ENCODE peak calls at places on chromosome 15, in seven cellular contexts. One of them, this sample, is unnamed.

GRCh38 chr15:20659265-20659664 is 117.7 kb upstream of the GOLGA6L6 start:
- DNase-seq in HepG2: no peak
- DNase-seq in K562: no peak
- DNase-seq in GM12878: no peak
- DNase-seq in SK-N-SH: no peak
- DNase-seq in GM12892: no peak
- DNase-seq in H1: no peak
- DNase-seq in this sample: no peak

GRCh38 chr15:100973351-100974034 is 54.3 kb downstream of the LRRK1 start:
- DNase-seq in H1: peak
- DNase-seq in GM12878: no peak
- DNase-seq in GM12892: peak
- DNase-seq in SK-N-SH: peak
- DNase-seq in K562: no peak
- DNase-seq in HepG2: no peak
- DNase-seq in this sample: peak

GRCh38 chr15:48394172-48394571 is 62.9 kb downstream of the DUT start:
- DNase-seq in K562: no peak
- DNase-seq in HepG2: no peak
- DNase-seq in SK-N-SH: no peak
- DNase-seq in GM12878: no peak
- DNase-seq in H1: no peak
- DNase-seq in GM12892: no peak
- DNase-seq in this sample: no peak

GRCh38 chr15:78766041-78766440 is 45.2 kb downstream of the ADAMTS7 start:
- DNase-seq in SK-N-SH: no peak
- DNase-seq in HepG2: no peak
- DNase-seq in GM12878: no peak
- DNase-seq in GM12892: no peak
- DNase-seq in K562: no peak
- DNase-seq in H1: no peak
- DNase-seq in this sample: no peak

GRCh38 chr15:35305031-35305555 is 220.0 kb upstream of the NANOGP8 start:
- DNase-seq in GM12892: no peak
- DNase-seq in K562: no peak
- DNase-seq in GM12878: no peak
- DNase-seq in HepG2: no peak
- DNase-seq in SK-N-SH: no peak
- DNase-seq in H1: no peak
- DNase-seq in this sample: no peak

GRCh38 chr15:55358471-55358870 is 39.4 kb downstream of the PIGB start:
- DNase-seq in GM12878: no peak
- DNase-seq in SK-N-SH: no peak
- DNase-seq in HepG2: no peak
- DNase-seq in H1: no peak
- DNase-seq in K562: no peak
- DNase-seq in GM12892: no peak
- DNase-seq in this sample: no peak

GRCh38 chr15:39312984-39313383 is 267.9 kb upstream of the THBS1 start:
- DNase-seq in GM12878: no peak
- DNase-seq in K562: peak
- DNase-seq in GM12892: no peak
- DNase-seq in H1: no peak
- DNase-seq in SK-N-SH: no peak
- DNase-seq in HepG2: peak
- DNase-seq in this sample: peak

GRCh38 chr15:89654311-89654761 is 931 bp downstream of the KIF7 start:
- DNase-seq in GM12878: no peak
- DNase-seq in H1: no peak
- DNase-seq in GM12892: no peak
- DNase-seq in K562: no peak
- DNase-seq in HepG2: no peak
- DNase-seq in SK-N-SH: no peak
- DNase-seq in this sample: no peak

GRCh38 chr15:67119238-67119846 is 53.9 kb downstream of the SMAD3 start:
- DNase-seq in K562: no peak
- DNase-seq in H1: no peak
- DNase-seq in HepG2: no peak
- DNase-seq in GM12892: no peak
- DNase-seq in GM12878: no peak
- DNase-seq in SK-N-SH: no peak
- DNase-seq in this sample: no peak

GRCh38 chr15:66884661-66885237 is 180.7 kb upstream of the SMAD3 start:
- DNase-seq in H1: peak
- DNase-seq in GM12878: no peak
- DNase-seq in GM12892: no peak
- DNase-seq in SK-N-SH: no peak
- DNase-seq in K562: no peak
- DNase-seq in HepG2: no peak
- DNase-seq in this sample: no peak

GRCh38 chr15:38954090-38954489 is 389.5 kb upstream of the RASGRP1 start:
- DNase-seq in H1: no peak
- DNase-seq in K562: no peak
- DNase-seq in SK-N-SH: no peak
- DNase-seq in HepG2: no peak
- DNase-seq in GM12892: no peak
- DNase-seq in GM12878: no peak
- DNase-seq in this sample: no peak

GRCh38 chr15:77107531-77108355 is 36.8 kb upstream of the TSPAN3 start:
- DNase-seq in HepG2: peak
- DNase-seq in SK-N-SH: peak
- DNase-seq in GM12878: no peak
- DNase-seq in H1: peak
- DNase-seq in GM12892: no peak
- DNase-seq in K562: peak
- DNase-seq in this sample: peak

GRCh38 chr15:80162059-80162554 is 9.3 kb downstream of the FAH start:
- DNase-seq in H1: no peak
- DNase-seq in GM12878: no peak
- DNase-seq in K562: no peak
- DNase-seq in GM12892: no peak
- DNase-seq in HepG2: peak
- DNase-seq in SK-N-SH: no peak
- DNase-seq in this sample: no peak

GRCh38 chr15:69224383-69224782 is 63.9 kb downstream of the GLCE start:
- DNase-seq in GM12878: no peak
- DNase-seq in SK-N-SH: no peak
- DNase-seq in GM12892: no peak
- DNase-seq in HepG2: peak
- DNase-seq in K562: no peak
- DNase-seq in H1: no peak
- DNase-seq in this sample: no peak

GRCh38 chr15:64146520-64146884 is 5.0 kb upstream of the SNX22 start:
- DNase-seq in H1: no peak
- DNase-seq in K562: no peak
- DNase-seq in HepG2: no peak
- DNase-seq in GM12878: no peak
- DNase-seq in SK-N-SH: no peak
- DNase-seq in GM12892: no peak
- DNase-seq in this sample: no peak

GRCh38 chr15:34049096-34049495 is 10.1 kb upstream of the AVEN start:
- DNase-seq in K562: no peak
- DNase-seq in GM12878: no peak
- DNase-seq in HepG2: no peak
- DNase-seq in GM12892: no peak
- DNase-seq in H1: no peak
- DNase-seq in SK-N-SH: no peak
- DNase-seq in this sample: no peak

GRCh38 chr15:28107111-28107893 is 8.2 kb upstream of the OCA2 start:
- DNase-seq in HepG2: no peak
- DNase-seq in GM12878: no peak
- DNase-seq in K562: no peak
- DNase-seq in GM12892: no peak
- DNase-seq in H1: peak
- DNase-seq in SK-N-SH: no peak
- DNase-seq in this sample: peak

GRCh38 chr15:100919481-100920405 is 586 bp downstream of the LRRK1 start:
- DNase-seq in HepG2: no peak
- DNase-seq in GM12878: no peak
- DNase-seq in K562: no peak
- DNase-seq in SK-N-SH: peak
- DNase-seq in GM12892: no peak
- DNase-seq in H1: peak
- DNase-seq in this sample: no peak

GRCh38 chr15:67460521-67460920 is 60.4 kb upstream of the C15orf61 start:
- DNase-seq in HepG2: no peak
- DNase-seq in H1: no peak
- DNase-seq in K562: no peak
- DNase-seq in GM12878: no peak
- DNase-seq in SK-N-SH: no peak
- DNase-seq in GM12892: no peak
- DNase-seq in this sample: no peak

GRCh38 chr15:63061971-63062370 is 19.4 kb downstream of the TPM1 start:
- DNase-seq in HepG2: no peak
- DNase-seq in H1: no peak
- DNase-seq in GM12878: no peak
- DNase-seq in SK-N-SH: no peak
- DNase-seq in GM12892: no peak
- DNase-seq in K562: no peak
- DNase-seq in this sample: no peak
- TF ChIP-seq POLR2AphosphoS5 in HepG2: no peak
- TF ChIP-seq POLR2AphosphoS5 in H1: no peak
- TF ChIP-seq POLR2AphosphoS5 in GM12878: no peak
- TF ChIP-seq POLR2AphosphoS5 in SK-N-SH: no peak
- TF ChIP-seq POLR2AphosphoS5 in GM12892: no peak
- TF ChIP-seq POLR2AphosphoS5 in K562: no peak
- TF ChIP-seq POLR2AphosphoS5 in this sample: no peak

DNA sequence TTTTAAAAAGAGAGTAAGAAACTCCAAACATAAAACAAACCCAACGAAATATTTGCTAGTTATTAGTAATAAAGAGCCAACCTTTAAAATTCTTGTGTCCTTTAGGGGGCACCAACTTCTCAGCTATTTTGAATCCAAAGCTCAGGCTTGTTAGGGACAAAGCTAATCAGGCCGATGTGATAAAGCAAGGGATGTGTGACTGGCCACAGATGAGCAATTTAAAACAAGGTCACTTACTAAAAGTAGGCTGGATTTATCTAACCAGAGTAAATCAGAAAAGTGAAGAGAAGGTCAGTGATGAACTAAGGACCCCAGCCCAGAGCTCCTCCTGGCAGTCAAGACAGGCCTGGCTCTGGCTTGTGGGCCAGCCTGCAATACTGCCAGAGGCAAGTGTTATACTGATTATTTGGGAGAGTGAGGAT is 108.5 kb downstream of the CYP19A1 start:
- DNase-seq in GM12878: no peak
- DNase-seq in GM12892: no peak
- DNase-seq in K562: peak
- DNase-seq in H1: no peak
- DNase-seq in SK-N-SH: peak
- DNase-seq in HepG2: peak
- DNase-seq in this sample: no peak
- TF ChIP-seq TAF1 in GM12878: no peak
- TF ChIP-seq TAF1 in GM12892: no peak
- TF ChIP-seq TAF1 in K562: no peak
- TF ChIP-seq TAF1 in H1: no peak
- TF ChIP-seq TAF1 in SK-N-SH: no peak
- TF ChIP-seq TAF1 in HepG2: no peak
- TF ChIP-seq TAF1 in this sample: no peak

GRCh38 chr15:60421544-60421943 is 23.8 kb upstream of the ANXA2 start:
- DNase-seq in GM12878: no peak
- DNase-seq in HepG2: no peak
- DNase-seq in K562: no peak
- DNase-seq in SK-N-SH: no peak
- DNase-seq in GM12892: no peak
- DNase-seq in H1: no peak
- DNase-seq in this sample: no peak
- TF ChIP-seq POLR2AphosphoS5 in GM12878: no peak
- TF ChIP-seq POLR2AphosphoS5 in HepG2: no peak
- TF ChIP-seq POLR2AphosphoS5 in K562: no peak
- TF ChIP-seq POLR2AphosphoS5 in SK-N-SH: peak
- TF ChIP-seq POLR2AphosphoS5 in GM12892: no peak
- TF ChIP-seq POLR2AphosphoS5 in H1: no peak
- TF ChIP-seq POLR2AphosphoS5 in this sample: no peak

DNA sequence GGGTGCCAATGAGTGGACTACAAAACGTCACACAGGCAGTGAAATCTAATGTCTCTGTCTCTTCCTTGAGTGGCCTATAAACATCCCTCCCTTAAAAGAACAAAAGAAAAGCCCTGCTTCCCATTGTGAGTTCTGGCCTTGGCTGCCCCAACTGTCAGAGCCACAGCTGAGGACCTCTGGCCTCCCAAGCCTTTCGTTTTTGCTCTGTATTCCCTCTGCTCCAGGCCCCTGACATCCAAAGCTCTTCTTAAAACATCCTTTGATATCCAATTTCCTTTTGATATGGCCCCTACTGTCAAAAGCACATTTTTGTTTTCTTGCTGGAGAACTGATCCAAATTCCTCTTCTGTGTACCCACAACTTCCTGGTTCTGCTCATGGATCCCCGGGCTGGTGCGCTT is 126.8 kb downstream of the RORA start:
- DNase-seq in GM12892: no peak
- DNase-seq in GM12878: no peak
- DNase-seq in K562: no peak
- DNase-seq in SK-N-SH: no peak
- DNase-seq in HepG2: no peak
- DNase-seq in H1: no peak
- DNase-seq in this sample: no peak
- TF ChIP-seq TAF1 in GM12892: no peak
- TF ChIP-seq TAF1 in GM12878: no peak
- TF ChIP-seq TAF1 in K562: no peak
- TF ChIP-seq TAF1 in SK-N-SH: no peak
- TF ChIP-seq TAF1 in HepG2: no peak
- TF ChIP-seq TAF1 in H1: no peak
- TF ChIP-seq TAF1 in this sample: no peak

GRCh38 chr15:99118801-99119546 is 14.1 kb downstream of the SYNM start:
- DNase-seq in HepG2: no peak
- DNase-seq in H1: no peak
- DNase-seq in SK-N-SH: no peak
- DNase-seq in K562: no peak
- DNase-seq in GM12878: no peak
- DNase-seq in GM12892: no peak
- DNase-seq in this sample: no peak

GRCh38 chr15:99122831-99123705 is 18.2 kb downstream of the SYNM start:
- DNase-seq in SK-N-SH: no peak
- DNase-seq in K562: no peak
- DNase-seq in HepG2: no peak
- DNase-seq in H1: no peak
- DNase-seq in GM12892: no peak
- DNase-seq in GM12878: no peak
- DNase-seq in this sample: no peak

GRCh38 chr15:99120050-99120777 is 15.3 kb downstream of the SYNM start:
- DNase-seq in GM12878: no peak
- DNase-seq in GM12892: no peak
- DNase-seq in SK-N-SH: no peak
- DNase-seq in K562: no peak
- DNase-seq in H1: no peak
- DNase-seq in HepG2: no peak
- DNase-seq in this sample: no peak

GRCh38 chr15:99121691-99122410 is 17.0 kb downstream of the SYNM start:
- DNase-seq in GM12892: no peak
- DNase-seq in H1: no peak
- DNase-seq in HepG2: no peak
- DNase-seq in SK-N-SH: no peak
- DNase-seq in K562: no peak
- DNase-seq in GM12878: no peak
- DNase-seq in this sample: no peak

GRCh38 chr15:99121207-99121606 is 16.3 kb downstream of the SYNM start:
- DNase-seq in HepG2: no peak
- DNase-seq in H1: no peak
- DNase-seq in K562: no peak
- DNase-seq in GM12878: no peak
- DNase-seq in GM12892: no peak
- DNase-seq in SK-N-SH: no peak
- DNase-seq in this sample: no peak
- TF ChIP-seq POLR2AphosphoS5 in HepG2: no peak
- TF ChIP-seq POLR2AphosphoS5 in H1: no peak
- TF ChIP-seq POLR2AphosphoS5 in K562: no peak
- TF ChIP-seq POLR2AphosphoS5 in GM12878: no peak
- TF ChIP-seq POLR2AphosphoS5 in GM12892: no peak
- TF ChIP-seq POLR2AphosphoS5 in SK-N-SH: no peak
- TF ChIP-seq POLR2AphosphoS5 in this sample: no peak